ENCODE peak calls at places on chromosomes 3 and 15, in nine cellular contexts. Z, E, C, Y, X, W, O, F and K are unnamed samples.
A peak's percentile ranks its signal among the peaks of the same experiment; 100 is the strongest.

GRCh38 chr3:186380622-186381380 is 18.8 kb upstream of the DGKG start:
- DNase-seq in Z (no peak), E (no peak), C (no peak), Y (no peak), X (no peak), W (no peak), O (no peak), F (no peak), K (no peak)

GRCh38 chr15:78392430-78392829 is 45.6 kb upstream of the IREB2 start:
- DNase-seq in Z (no peak), E (peak; percentile 73), C (peak; percentile 75), Y (no peak), X (no peak), W (no peak), O (no peak), F (no peak), K (no peak)

GRCh38 chr15:84649706-84650105 is 4.4 kb downstream of the WDR73 start:
- DNase-seq in Z (no peak), E (no peak), C (no peak), Y (no peak), X (no peak), W (no peak), O (no peak), F (no peak), K (no peak)

GRCh38 chr15:32909431-32909830 is 191.6 kb downstream of the GREM1 start:
- DNase-seq in Z (no peak), E (no peak), C (no peak), Y (no peak), X (no peak), W (no peak), O (no peak), F (no peak), K (no peak)

GRCh38 chr15:58038426-58039106 is 26.9 kb downstream of the ALDH1A2 start:
- DNase-seq in Z (no peak), E (peak; percentile 52), C (peak; percentile 52), Y (no peak), X (no peak), W (no peak), O (no peak), F (no peak), K (no peak)

GRCh38 chr15:20106026-20106425 is 435.6 kb downstream of the GOLGA6L6 start:
- DNase-seq in Z (peak; percentile 79), E (peak; percentile 26), C (peak; percentile 6), Y (peak; percentile 56), X (no peak), W (peak; percentile 85), O (peak; percentile 70), F (peak; percentile 75), K (peak; percentile 61)

GRCh38 chr3:126672741-126673140 is 17.8 kb upstream of the TXNRD3 start:
- DNase-seq in Z (peak; percentile 44), E (no peak), C (no peak), Y (no peak), X (no peak), W (no peak), O (no peak), F (peak; percentile 81), K (no peak)

GRCh38 chr15:27869697-27870281 is 229.3 kb downstream of the OCA2 start:
- DNase-seq in Z (no peak), E (no peak), C (no peak), Y (no peak), X (no peak), W (peak; percentile 57), O (no peak), F (peak; percentile 89), K (no peak)

GRCh38 chr15:55344206-55344605 is 25.2 kb downstream of the PIGB start:
- DNase-seq in Z (no peak), E (no peak), C (no peak), Y (no peak), X (no peak), W (no peak), O (no peak), F (no peak), K (no peak)

GRCh38 chr3:175731543-175731942 is 872.4 kb downstream of the NAALADL2 start:
- DNase-seq in Z (no peak), E (no peak), C (no peak), Y (no peak), X (no peak), W (no peak), O (no peak), F (no peak), K (no peak)

GRCh38 chr3:127136024-127136600 is 56.8 kb upstream of the PRR23E start:
- DNase-seq in Z (no peak), E (no peak), C (no peak), Y (no peak), X (no peak), W (no peak), O (peak; percentile 60), F (no peak), K (no peak)

GRCh38 chr15:31178705-31179104 is 77.2 kb upstream of the TRPM1 start:
- DNase-seq in Z (no peak), E (no peak), C (no peak), Y (no peak), X (no peak), W (no peak), O (no peak), F (no peak), K (no peak)

GRCh38 chr3:9301091-9301490 is 51.6 kb upstream of the SRGAP3 start:
- DNase-seq in Z (no peak), E (no peak), C (no peak), Y (no peak), X (no peak), W (no peak), O (no peak), F (no peak), K (no peak)

GRCh38 chr15:63203451-63204090 is 14.2 kb downstream of the RAB8B start:
- DNase-seq in Z (no peak), E (no peak), C (no peak), Y (no peak), X (no peak), W (no peak), O (no peak), F (no peak), K (no peak)

GRCh38 chr3:136716629-136717028 is 35.5 kb downstream of the STAG1 start:
- DNase-seq in Z (no peak), E (no peak), C (no peak), Y (no peak), X (no peak), W (no peak), O (no peak), F (no peak), K (no peak)

GRCh38 chr3:124833710-124834332 is 53.3 kb downstream of the ITGB5 start:
- DNase-seq in Z (no peak), E (no peak), C (no peak), Y (no peak), X (no peak), W (no peak), O (no peak), F (no peak), K (no peak)

GRCh38 chr15:31485431-31485830 is 158.8 kb downstream of the KLF13 start:
- DNase-seq in Z (no peak), E (no peak), C (no peak), Y (no peak), X (no peak), W (no peak), O (no peak), F (no peak), K (no peak)

GRCh38 chr15:55248895-55249294 is 40.7 kb downstream of the RAB27A start:
- DNase-seq in Z (no peak), E (no peak), C (no peak), Y (no peak), X (no peak), W (no peak), O (no peak), F (no peak), K (no peak)

GRCh38 chr15:90620379-90621134 is 90.8 kb downstream of the CRTC3 start:
- DNase-seq in Z (no peak), E (no peak), C (no peak), Y (no peak), X (peak; percentile 27), W (no peak), O (no peak), F (no peak), K (no peak)
- TF ChIP-seq POLR2A in Z (no peak), E (no peak), C (no peak), Y (no peak), X (no peak), W (no peak), O (no peak), F (no peak), K (no peak)

DNA sequence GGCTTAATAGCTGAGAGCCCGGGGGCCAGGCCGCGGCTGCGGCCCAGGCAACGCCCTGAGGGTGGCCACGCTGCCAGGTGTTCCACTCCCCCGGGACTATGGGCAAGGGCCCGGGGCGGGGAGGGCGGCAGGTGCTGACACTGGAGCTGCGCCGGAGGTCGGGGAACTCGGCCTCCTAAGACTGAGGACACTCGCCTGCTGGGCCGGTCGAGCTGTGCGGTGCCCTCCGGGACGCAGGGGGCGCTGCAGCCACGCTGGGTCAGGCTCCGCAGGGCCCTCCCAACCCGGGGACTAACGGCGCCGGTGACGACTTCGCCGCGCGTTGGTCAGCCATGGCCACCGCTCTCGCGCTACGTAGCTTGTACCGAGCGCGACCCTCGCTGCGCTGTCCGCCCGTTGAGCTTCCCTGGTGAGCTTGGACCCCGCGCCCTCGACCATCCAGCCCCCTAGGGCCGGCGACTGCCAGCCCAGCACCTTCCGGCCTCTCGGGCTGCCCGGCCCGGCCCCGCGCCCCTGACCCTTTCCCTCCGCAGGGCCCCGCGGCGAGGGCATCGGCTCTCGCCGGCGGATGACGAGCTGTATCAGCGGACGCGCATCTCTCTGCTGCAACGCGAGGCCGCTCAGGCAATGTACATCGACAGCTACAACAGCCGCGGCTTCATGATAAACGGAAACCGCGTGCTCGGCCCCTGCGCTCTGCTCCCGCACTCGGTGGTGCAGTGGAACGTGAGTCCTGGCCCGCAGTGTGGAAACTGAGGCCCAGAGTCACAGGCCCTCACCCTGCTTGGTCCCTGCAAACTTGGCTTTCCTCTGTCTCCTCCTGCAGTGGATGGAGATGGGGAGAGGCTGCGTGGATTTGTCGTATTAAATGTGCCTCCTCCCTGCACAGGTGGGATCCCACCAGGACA is at the start of gene NDUFAF3:
- DNase-seq in Z (peak; percentile 99), E (peak; percentile 95), C (peak; percentile 95), Y (peak; percentile 95), X (peak; percentile 74), W (peak; percentile 99), O (peak; percentile 96), F (peak; percentile 95), K (peak; percentile 96)
- TF ChIP-seq CTCF in Z (peak; percentile 99), E (peak; percentile 96), C (peak; percentile 100), Y (peak; percentile 98), X (peak; percentile 95), W (peak; percentile 99), O (peak; percentile 96), F (peak; percentile 97), K (peak; percentile 95)

GRCh38 chr3:40452876-40453730 is 4.0 kb upstream of the RPL14 start:
- DNase-seq in Z (peak; percentile 100), E (peak; percentile 98), C (peak; percentile 99), Y (peak; percentile 98), X (peak; percentile 93), W (peak; percentile 89), O (peak; percentile 99), F (peak; percentile 100), K (peak; percentile 99)
- TF ChIP-seq POLR2AphosphoS5 in Z (peak; percentile 88), E (peak; percentile 92), C (peak; percentile 80), Y (peak; percentile 72), X (peak; percentile 88), W (peak; percentile 79), O (peak; percentile 75), F (peak; percentile 95), K (no peak)

DNA sequence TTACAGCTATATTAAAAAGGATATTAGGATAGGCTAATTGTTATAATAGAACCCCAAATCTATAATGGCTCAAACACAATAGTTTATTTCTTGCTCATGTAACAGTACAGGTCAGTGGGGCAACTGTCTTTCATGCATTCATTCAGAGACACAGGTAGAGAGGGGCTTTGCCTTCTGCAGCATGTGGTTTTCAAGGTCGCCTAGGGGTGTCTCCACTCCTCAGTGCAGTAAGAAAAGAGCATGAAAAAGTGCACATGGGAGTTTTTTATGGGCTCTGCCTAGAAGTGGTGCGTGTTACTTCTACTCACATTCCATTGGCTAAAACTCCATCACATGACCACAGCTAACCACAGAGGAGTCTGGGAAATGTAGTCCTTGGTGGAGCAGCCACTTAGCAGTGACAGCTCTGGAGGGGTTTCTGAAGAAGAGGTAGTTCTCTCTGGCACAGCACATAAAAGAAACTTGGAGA is 1.8 kb downstream of the ZBTB38 start:
- DNase-seq in Z (no peak), E (peak; percentile 29), C (peak; percentile 50), Y (no peak), X (peak; percentile 96), W (no peak), O (peak; percentile 81), F (no peak), K (no peak)
- TF ChIP-seq POLR2A in Z (no peak), E (no peak), C (no peak), Y (no peak), X (peak; percentile 53), W (no peak), O (no peak), F (no peak), K (no peak)